ENCODE peak calls at places on chromosomes 6 and 20, in seven cellular contexts. A is HL-60, V is brain microvascular endothelial cell, B is hepatocyte, K is psoas muscle, W is OCI-LY7, C is right atrium auricular region. Z is an unnamed sample.

GRCh38 chr20:17941826-17942196 is 26.8 kb downstream of the SNX5 start:
- DNase-seq in V (no peak), K (no peak), A (no peak), B (no peak), C (no peak), W (no peak), Z (no peak)

GRCh38 chr6:19803331-19804330 is 33.5 kb upstream of the ID4 start:
- DNase-seq in C (no peak), K (no peak), V (no peak), A (no peak), W (peak), B (peak), Z (no peak)

GRCh38 chr6:53103993-53104675 is 38.9 kb downstream of the FBXO9 start:
- DNase-seq in K (no peak), B (no peak), W (peak), V (no peak), C (no peak), A (no peak), Z (no peak)

GRCh38 chr6:77561768-77562314 is 91.0 kb upstream of the MEI4 start:
- DNase-seq in C (no peak), V (peak), W (no peak), K (no peak), B (no peak), A (no peak), Z (no peak)

GRCh38 chr6:154615483-154616025 is 105.1 kb upstream of the CNKSR3 start:
- DNase-seq in W (no peak), V (peak), C (peak), A (no peak), B (peak), K (peak), Z (peak)

GRCh38 chr6:34243901-34244884 is 4.6 kb downstream of the SMIM29 start:
- DNase-seq in V (peak), W (peak), C (peak), K (peak), A (peak), B (peak), Z (peak)

GRCh38 chr6:52390361-52390727 is 28.4 kb downstream of the PAQR8 start:
- DNase-seq in B (peak), W (peak), C (no peak), K (no peak), A (peak), V (peak), Z (no peak)

GRCh38 chr6:98924647-98925046 is 23.1 kb downstream of the FBXL4 start:
- DNase-seq in C (no peak), K (no peak), B (no peak), W (no peak), A (no peak), V (no peak), Z (no peak)

GRCh38 chr6:47922391-47922790 is 140.6 kb downstream of the OPN5 start:
- DNase-seq in K (no peak), W (no peak), C (no peak), A (no peak), V (no peak), B (no peak), Z (no peak)

GRCh38 chr6:167720456-167721285 is 106.0 kb upstream of the AFDN start:
- DNase-seq in C (peak), B (no peak), V (no peak), K (no peak), A (no peak), W (no peak), Z (no peak)

GRCh38 chr6:125421853-125422252 is 120.1 kb upstream of the HDDC2 start:
- DNase-seq in K (peak), W (no peak), V (peak), C (peak), B (peak), A (no peak), Z (no peak)

GRCh38 chr6:51007237-51007636 is 188.6 kb downstream of the TFAP2B start:
- DNase-seq in W (no peak), B (no peak), A (no peak), V (no peak), K (no peak), C (no peak), Z (no peak)

GRCh38 chr6:87789198-87789899 is 87.3 kb upstream of the AKIRIN2 start:
- DNase-seq in W (no peak), K (no peak), C (no peak), B (peak), A (peak), V (peak), Z (no peak)

GRCh38 chr20:32111763-32112162 is 2.2 kb downstream of the TM9SF4 start:
- DNase-seq in V (no peak), B (no peak), W (no peak), K (no peak), A (peak), C (no peak), Z (no peak)

GRCh38 chr20:378961-379336 is 1.6 kb upstream of the TRIB3 start:
- DNase-seq in V (no peak), C (no peak), W (no peak), A (no peak), K (no peak), B (no peak), Z (no peak)

GRCh38 chr6:96834070-96834469 is 3.2 kb downstream of the GPR63 start:
- DNase-seq in K (no peak), C (no peak), V (no peak), W (no peak), B (no peak), A (no peak), Z (no peak)

GRCh38 chr20:7650481-7650880 is 289.8 kb downstream of the HAO1 start:
- DNase-seq in K (no peak), B (no peak), W (peak), V (peak), A (no peak), C (peak), Z (no peak)

GRCh38 chr6:116840091-116840490 is 11.2 kb upstream of the GPRC6A start:
- DNase-seq in A (no peak), V (peak), K (no peak), C (no peak), B (no peak), W (no peak), Z (no peak)

GRCh38 chr20:32678948-32679347 is 5.2 kb upstream of the C20orf203 start:
- DNase-seq in C (no peak), V (no peak), A (no peak), B (no peak), K (peak), W (no peak), Z (no peak)

GRCh38 chr6:34673079-34673478 is 23.5 kb downstream of the ILRUN start:
- DNase-seq in B (no peak), C (no peak), A (no peak), K (no peak), V (no peak), W (peak), Z (no peak)

GRCh38 chr6:87730310-87730709 is 28.3 kb upstream of the AKIRIN2 start:
- DNase-seq in K (peak), B (peak), W (no peak), C (peak), A (peak), V (no peak), Z (no peak)

GRCh38 chr6:160979063-160979708 is 12.4 kb upstream of the MAP3K4 start:
- DNase-seq in V (no peak), W (no peak), B (no peak), K (no peak), C (no peak), A (peak), Z (no peak)
- TF ChIP-seq CTCF in V (no peak), W (no peak), B (no peak), K (no peak), C (no peak), A (no peak), Z (no peak)

DNA sequence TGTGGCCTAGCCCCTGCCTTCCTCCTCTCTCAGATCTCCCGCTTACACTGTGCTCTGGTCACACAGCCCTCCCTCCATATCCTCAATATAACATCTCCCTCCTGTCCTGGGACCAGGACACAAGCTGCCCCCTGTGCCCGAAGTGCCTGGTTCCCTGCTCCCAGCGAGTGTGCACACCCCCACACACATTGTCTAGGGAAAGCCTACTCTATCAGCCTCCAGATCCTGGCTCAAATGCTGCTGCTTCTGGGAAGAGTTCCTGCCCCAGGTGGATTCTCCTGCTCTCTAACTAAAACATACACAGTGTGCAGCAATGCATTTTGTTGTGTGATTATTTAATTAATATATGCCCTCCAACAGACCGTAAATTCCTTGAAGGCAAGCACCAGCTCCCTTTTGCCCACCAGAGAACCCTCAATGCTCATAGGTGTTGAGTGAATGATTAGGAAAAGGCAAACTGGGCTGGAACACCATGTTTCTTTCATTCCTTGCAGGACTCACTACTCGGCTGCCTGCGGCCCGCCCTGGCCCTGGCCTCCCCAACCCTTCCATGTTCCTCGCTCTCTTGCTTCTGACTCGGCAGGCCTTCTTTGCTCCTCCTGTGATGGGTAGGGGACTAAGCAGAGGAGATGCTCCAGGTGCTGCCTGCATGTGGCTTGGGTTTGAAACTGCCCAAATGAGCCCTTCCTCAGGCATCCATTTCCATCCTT is 194.6 kb downstream of the ZDHHC14 start:
- DNase-seq in C (no peak), A (no peak), B (no peak), V (no peak), W (no peak), K (no peak), Z (no peak)
- H3K27ac ChIP-seq in C (no peak), A (no peak), B (no peak), V (no peak), W (no peak), K (peak), Z (no peak)

DNA sequence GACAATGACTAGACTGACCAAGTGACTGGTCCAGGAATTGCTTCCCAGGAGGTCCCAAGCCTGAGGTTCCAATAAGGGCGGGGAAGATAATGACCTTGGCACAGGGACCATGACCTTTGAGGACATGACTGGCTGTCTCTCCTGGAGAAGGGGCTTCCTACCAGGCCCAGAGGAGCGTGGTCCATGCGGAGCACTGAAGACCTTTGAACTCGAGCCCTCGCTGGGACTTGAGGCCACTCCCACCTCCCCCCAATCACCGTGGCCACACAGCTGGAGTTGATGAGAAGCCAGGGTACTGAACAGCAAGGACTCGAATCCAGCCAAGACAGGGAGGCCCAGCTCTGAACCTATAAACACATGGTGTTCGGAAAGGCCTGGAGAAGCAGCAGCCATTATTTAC is 677.0 kb downstream of the PRKN start:
- DNase-seq in C (no peak), V (no peak), B (no peak), K (no peak), W (no peak), A (no peak), Z (no peak)
- TF ChIP-seq CTCF in C (no peak), V (no peak), B (no peak), K (no peak), W (no peak), A (no peak), Z (no peak)

DNA sequence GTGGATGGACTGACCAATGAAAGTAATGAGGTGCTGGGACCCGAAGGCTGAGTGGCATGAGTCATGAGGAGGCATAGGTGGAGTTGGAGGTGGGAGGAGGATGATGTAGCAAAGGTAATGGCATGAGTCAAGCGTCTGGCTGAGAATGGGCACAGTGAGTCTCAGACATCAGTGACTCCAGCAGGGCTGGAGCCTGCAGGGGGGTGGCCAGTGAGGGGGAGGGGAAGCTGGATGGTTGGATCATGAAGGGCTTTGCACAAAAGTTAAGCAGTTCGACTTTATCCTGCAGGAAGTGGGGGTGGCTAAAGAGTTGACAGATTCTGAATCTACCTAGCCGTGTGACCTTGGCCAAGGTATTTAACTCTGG is 99.0 kb upstream of the IYD start:
- DNase-seq in K (no peak), V (no peak), B (peak), A (no peak), W (no peak), C (no peak), Z (no peak)
- H3K27ac ChIP-seq in K (no peak), V (no peak), B (no peak), A (no peak), W (no peak), C (no peak), Z (no peak)

GRCh38 chr6:137867685-137868509 is 838 bp downstream of the TNFAIP3 start:
- DNase-seq in C (no peak), V (no peak), B (no peak), W (peak), A (peak), K (peak), Z (peak)

GRCh38 chr6:137870744-137871247 is 3.7 kb downstream of the TNFAIP3 start:
- DNase-seq in V (no peak), K (no peak), A (peak), B (no peak), W (peak), C (no peak), Z (no peak)

GRCh38 chr6:137869781-137870180 is 2.7 kb downstream of the TNFAIP3 start:
- DNase-seq in K (no peak), V (no peak), C (no peak), A (no peak), B (no peak), W (no peak), Z (no peak)

GRCh38 chr6:137870286-137870685 is 3.2 kb downstream of the TNFAIP3 start:
- DNase-seq in W (no peak), A (no peak), B (no peak), V (no peak), K (no peak), C (no peak), Z (no peak)

DNA sequence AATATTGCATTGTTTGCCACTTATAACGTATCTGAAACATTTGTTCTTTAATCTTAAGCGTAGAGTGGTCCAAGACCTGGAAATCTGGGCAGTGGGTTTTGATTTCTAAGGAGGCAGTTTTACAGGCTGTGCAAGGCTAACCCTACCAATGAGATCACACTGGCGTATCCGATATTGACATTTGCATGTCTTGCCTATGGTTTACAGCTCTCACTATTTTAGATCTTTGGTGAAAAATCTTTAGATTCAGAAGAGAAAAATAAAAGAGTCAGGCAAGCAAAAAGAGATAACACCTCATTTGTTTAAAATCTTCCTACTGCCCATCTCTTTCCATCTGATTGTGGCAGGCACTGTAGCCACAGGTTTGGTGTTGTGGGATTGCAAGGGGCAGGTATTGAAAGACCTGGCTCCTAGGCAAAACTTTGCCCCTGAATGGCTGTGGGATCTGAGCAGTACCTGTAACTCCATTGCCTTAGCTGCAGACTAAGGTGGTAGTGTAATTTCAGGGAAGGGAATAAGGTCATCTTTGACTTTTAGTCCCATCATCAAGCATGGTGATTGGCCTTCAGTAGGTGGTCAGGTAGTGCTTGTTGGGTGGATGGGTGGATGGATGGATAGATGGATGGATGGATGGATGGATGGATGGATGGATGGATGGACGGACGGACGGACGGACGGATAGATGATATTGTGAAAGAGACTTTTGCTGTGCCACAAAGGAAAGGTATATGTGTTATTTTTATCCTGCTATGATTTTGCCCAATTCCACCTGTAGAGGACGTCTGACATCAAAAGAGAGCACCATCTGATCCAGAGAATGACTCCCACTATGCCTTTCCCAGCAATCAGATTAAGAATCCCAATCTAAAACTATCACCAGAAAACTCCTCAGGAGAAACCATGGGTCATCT is 1.9 kb downstream of the TNFAIP3 start:
- DNase-seq in W (peak), V (no peak), C (no peak), K (no peak), B (no peak), A (no peak), Z (no peak)
- TF ChIP-seq CTCF in W (peak), V (no peak), C (no peak), K (no peak), B (no peak), A (no peak), Z (no peak)

DNA sequence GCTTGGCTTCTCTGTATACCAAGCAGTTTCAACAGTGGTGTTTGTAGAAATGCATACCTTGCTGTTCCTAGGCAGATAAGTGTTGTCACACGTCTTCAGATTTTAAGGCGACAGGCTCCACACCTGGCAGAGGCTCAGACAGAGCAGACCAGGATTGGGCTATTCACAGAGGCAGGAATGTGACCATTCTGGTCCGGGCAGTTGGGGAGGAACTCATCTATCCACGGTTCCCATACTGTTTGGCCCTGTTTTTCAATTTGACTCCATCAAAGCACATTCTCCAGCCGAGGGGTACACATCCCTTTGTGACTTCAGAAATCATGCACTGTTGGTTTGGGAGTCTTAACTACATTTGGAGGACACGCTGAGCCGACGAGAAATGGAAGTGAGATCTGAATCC is 45.5 kb downstream of the UTRN start:
- DNase-seq in A (no peak), W (no peak), K (no peak), B (peak), V (no peak), C (no peak), Z (peak)
- H3K27ac ChIP-seq in A (no peak), W (no peak), K (peak), B (peak), V (no peak), C (no peak), Z (peak)

GRCh38 chr6:170293411-170293844 is 2.5 kb upstream of the DLL1 start:
- DNase-seq in B (no peak), W (no peak), A (no peak), V (no peak), C (no peak), K (no peak), Z (no peak)

GRCh38 chr6:170291271-170292110 is 613 bp upstream of the DLL1 start:
- DNase-seq in K (peak), B (peak), V (no peak), C (peak), A (no peak), W (peak), Z (peak)

GRCh38 chr6:170292111-170292777 is 1.4 kb upstream of the DLL1 start:
- DNase-seq in C (no peak), K (no peak), B (no peak), V (no peak), A (no peak), W (no peak), Z (no peak)

GRCh38 chr6:170293881-170294755 is 3.2 kb upstream of the DLL1 start:
- DNase-seq in W (no peak), K (no peak), A (no peak), B (no peak), V (no peak), C (no peak), Z (no peak)

GRCh38 chr6:170292778-170293164 is 1.9 kb upstream of the DLL1 start:
- DNase-seq in V (no peak), K (no peak), C (no peak), B (no peak), A (no peak), W (no peak), Z (no peak)
- TF ChIP-seq CTCF in V (no peak), K (peak), C (no peak), B (peak), A (no peak), W (peak), Z (peak)

DNA sequence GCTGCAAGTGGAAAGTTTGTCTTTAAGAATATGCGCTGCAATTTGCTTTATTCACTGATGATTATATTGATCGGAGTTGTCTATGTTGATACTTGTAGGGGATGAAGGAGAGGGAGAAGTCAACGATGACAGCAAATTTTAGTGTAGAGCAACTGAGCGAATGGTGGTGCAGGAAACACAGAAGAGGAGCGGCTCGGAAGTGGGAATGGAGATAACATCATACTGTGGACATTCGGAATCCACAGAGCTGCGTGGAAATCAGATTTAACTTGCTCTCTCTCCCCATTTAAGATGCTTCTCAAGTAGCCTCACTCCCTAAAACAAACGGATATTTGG is 722 bp upstream of the TMEM14B start:
- DNase-seq in K (no peak), B (no peak), C (no peak), V (no peak), A (no peak), W (no peak), Z (no peak)
- H3K27ac ChIP-seq in K (peak), B (peak), C (peak), V (no peak), A (peak), W (peak), Z (peak)

Z was measured in upper lobe of right lung.